ENCODE peak calls at places on chromosomes 16 and 17, in six cellular contexts. One of them, this sample, is unnamed.

GRCh38 chr17:79339311-79339710 is 264.7 kb downstream of the ENGASE start:
- DNase-seq in spleen: no peak
- DNase-seq in SK-N-SH: no peak
- DNase-seq in GDM1: no peak
- DNase-seq in GM10248: no peak
- DNase-seq in activated CD4-positive, alpha-beta memory T cell treated with anti-CD3 and anti-CD28 coated beads, Interleukin-2, amount 10 ng/mL, durations not matched to agents 7 days and 5 days: no peak
- DNase-seq in this sample: no peak

GRCh38 chr16:86298166-86299131 is 211.9 kb upstream of the FOXF1 start:
- DNase-seq in activated CD4-positive, alpha-beta memory T cell treated with anti-CD3 and anti-CD28 coated beads, Interleukin-2, amount 10 ng/mL, durations not matched to agents 7 days and 5 days: no peak
- DNase-seq in spleen: no peak
- DNase-seq in GDM1: no peak
- DNase-seq in SK-N-SH: no peak
- DNase-seq in GM10248: no peak
- DNase-seq in this sample: no peak

GRCh38 chr17:13510062-13510461 is 91.7 kb downstream of the HS3ST3A1 start:
- DNase-seq in SK-N-SH: peak; percentile 67
- DNase-seq in activated CD4-positive, alpha-beta memory T cell treated with anti-CD3 and anti-CD28 coated beads, Interleukin-2, amount 10 ng/mL, durations not matched to agents 7 days and 5 days: no peak
- DNase-seq in GDM1: no peak
- DNase-seq in spleen: no peak
- DNase-seq in GM10248: no peak
- DNase-seq in this sample: no peak

GRCh38 chr17:50919321-50920040 is 53.3 kb upstream of the TOB1 start:
- DNase-seq in SK-N-SH: peak; percentile 99
- DNase-seq in GM10248: peak; percentile 75
- DNase-seq in activated CD4-positive, alpha-beta memory T cell treated with anti-CD3 and anti-CD28 coated beads, Interleukin-2, amount 10 ng/mL, durations not matched to agents 7 days and 5 days: peak; percentile 91
- DNase-seq in GDM1: peak; percentile 35
- DNase-seq in spleen: peak; percentile 89
- DNase-seq in this sample: no peak

GRCh38 chr16:14321542-14321941 is 250.4 kb downstream of the MRTFB start:
- DNase-seq in GDM1: no peak
- DNase-seq in spleen: peak; percentile 9
- DNase-seq in SK-N-SH: peak; percentile 34
- DNase-seq in activated CD4-positive, alpha-beta memory T cell treated with anti-CD3 and anti-CD28 coated beads, Interleukin-2, amount 10 ng/mL, durations not matched to agents 7 days and 5 days: no peak
- DNase-seq in GM10248: no peak
- DNase-seq in this sample: no peak

GRCh38 chr16:76277099-76278030 is at the start of gene CNTNAP4:
- DNase-seq in spleen: no peak
- DNase-seq in GM10248: no peak
- DNase-seq in activated CD4-positive, alpha-beta memory T cell treated with anti-CD3 and anti-CD28 coated beads, Interleukin-2, amount 10 ng/mL, durations not matched to agents 7 days and 5 days: no peak
- DNase-seq in SK-N-SH: peak; percentile 51
- DNase-seq in GDM1: no peak
- DNase-seq in this sample: no peak

GRCh38 chr17:1486802-1487695 is 5.4 kb downstream of the MYO1C start:
- DNase-seq in GDM1: no peak
- DNase-seq in activated CD4-positive, alpha-beta memory T cell treated with anti-CD3 and anti-CD28 coated beads, Interleukin-2, amount 10 ng/mL, durations not matched to agents 7 days and 5 days: peak; percentile 67
- DNase-seq in GM10248: peak; percentile 71
- DNase-seq in SK-N-SH: no peak
- DNase-seq in spleen: peak; percentile 91
- DNase-seq in this sample: no peak

GRCh38 chr17:76524598-76525512 is 12.7 kb downstream of the CYGB start:
- DNase-seq in SK-N-SH: no peak
- DNase-seq in spleen: no peak
- DNase-seq in GDM1: no peak
- DNase-seq in GM10248: no peak
- DNase-seq in activated CD4-positive, alpha-beta memory T cell treated with anti-CD3 and anti-CD28 coated beads, Interleukin-2, amount 10 ng/mL, durations not matched to agents 7 days and 5 days: no peak
- DNase-seq in this sample: no peak

GRCh38 chr17:80751460-80752368 is 207.1 kb downstream of the RPTOR start:
- DNase-seq in SK-N-SH: no peak
- DNase-seq in spleen: no peak
- DNase-seq in GDM1: no peak
- DNase-seq in activated CD4-positive, alpha-beta memory T cell treated with anti-CD3 and anti-CD28 coated beads, Interleukin-2, amount 10 ng/mL, durations not matched to agents 7 days and 5 days: no peak
- DNase-seq in GM10248: no peak
- DNase-seq in this sample: no peak

GRCh38 chr17:78919816-78920516 is 5.2 kb downstream of the TIMP2 start:
- DNase-seq in spleen: no peak
- DNase-seq in GDM1: no peak
- DNase-seq in SK-N-SH: no peak
- DNase-seq in GM10248: no peak
- DNase-seq in activated CD4-positive, alpha-beta memory T cell treated with anti-CD3 and anti-CD28 coated beads, Interleukin-2, amount 10 ng/mL, durations not matched to agents 7 days and 5 days: no peak
- DNase-seq in this sample: no peak

GRCh38 chr17:49851387-49852291 is 3.8 kb upstream of the TAC4 start:
- DNase-seq in GM10248: peak; percentile 69
- DNase-seq in activated CD4-positive, alpha-beta memory T cell treated with anti-CD3 and anti-CD28 coated beads, Interleukin-2, amount 10 ng/mL, durations not matched to agents 7 days and 5 days: peak; percentile 73
- DNase-seq in GDM1: peak; percentile 67
- DNase-seq in SK-N-SH: peak; percentile 92
- DNase-seq in spleen: peak; percentile 91
- DNase-seq in this sample: no peak

GRCh38 chr17:10195090-10195489 is 3.3 kb downstream of the GAS7 start:
- DNase-seq in GM10248: no peak
- DNase-seq in spleen: no peak
- DNase-seq in GDM1: no peak
- DNase-seq in activated CD4-positive, alpha-beta memory T cell treated with anti-CD3 and anti-CD28 coated beads, Interleukin-2, amount 10 ng/mL, durations not matched to agents 7 days and 5 days: no peak
- DNase-seq in SK-N-SH: no peak
- DNase-seq in this sample: no peak

GRCh38 chr16:88866151-88866920 is at the start of gene PABPN1L:
- DNase-seq in spleen: no peak
- DNase-seq in activated CD4-positive, alpha-beta memory T cell treated with anti-CD3 and anti-CD28 coated beads, Interleukin-2, amount 10 ng/mL, durations not matched to agents 7 days and 5 days: no peak
- DNase-seq in GDM1: no peak
- DNase-seq in SK-N-SH: no peak
- DNase-seq in GM10248: no peak
- DNase-seq in this sample: no peak

GRCh38 chr17:10327640-10328039 is 45.2 kb downstream of the MYH13 start:
- DNase-seq in GM10248: peak; percentile 85
- DNase-seq in GDM1: peak; percentile 58
- DNase-seq in activated CD4-positive, alpha-beta memory T cell treated with anti-CD3 and anti-CD28 coated beads, Interleukin-2, amount 10 ng/mL, durations not matched to agents 7 days and 5 days: peak; percentile 70
- DNase-seq in SK-N-SH: peak; percentile 75
- DNase-seq in spleen: peak; percentile 84
- DNase-seq in this sample: no peak

GRCh38 chr16:20884240-20884556 is 16.0 kb downstream of the DCUN1D3 start:
- DNase-seq in activated CD4-positive, alpha-beta memory T cell treated with anti-CD3 and anti-CD28 coated beads, Interleukin-2, amount 10 ng/mL, durations not matched to agents 7 days and 5 days: no peak
- DNase-seq in spleen: no peak
- DNase-seq in SK-N-SH: no peak
- DNase-seq in GDM1: no peak
- DNase-seq in GM10248: no peak
- DNase-seq in this sample: no peak

GRCh38 chr17:13544292-13544691 is 57.4 kb downstream of the HS3ST3A1 start:
- DNase-seq in spleen: no peak
- DNase-seq in GM10248: no peak
- DNase-seq in activated CD4-positive, alpha-beta memory T cell treated with anti-CD3 and anti-CD28 coated beads, Interleukin-2, amount 10 ng/mL, durations not matched to agents 7 days and 5 days: no peak
- DNase-seq in SK-N-SH: no peak
- DNase-seq in GDM1: no peak
- DNase-seq in this sample: no peak

GRCh38 chr17:19003966-19004600 is 481 bp downstream of the FAM83G start:
- DNase-seq in GDM1: no peak
- DNase-seq in SK-N-SH: peak; percentile 54
- DNase-seq in activated CD4-positive, alpha-beta memory T cell treated with anti-CD3 and anti-CD28 coated beads, Interleukin-2, amount 10 ng/mL, durations not matched to agents 7 days and 5 days: peak; percentile 30
- DNase-seq in GM10248: peak; percentile 64
- DNase-seq in spleen: no peak
- DNase-seq in this sample: no peak

GRCh38 chr16:30697264-30698138 is 1.5 kb upstream of the SRCAP start:
- DNase-seq in GDM1: peak; percentile 96
- DNase-seq in GM10248: peak; percentile 95
- DNase-seq in SK-N-SH: peak; percentile 91
- DNase-seq in activated CD4-positive, alpha-beta memory T cell treated with anti-CD3 and anti-CD28 coated beads, Interleukin-2, amount 10 ng/mL, durations not matched to agents 7 days and 5 days: no peak
- DNase-seq in spleen: peak; percentile 8
- DNase-seq in this sample: peak; percentile 100

GRCh38 chr16:10950393-10950792 is 6.0 kb downstream of the CLEC16A start:
- DNase-seq in spleen: no peak
- DNase-seq in activated CD4-positive, alpha-beta memory T cell treated with anti-CD3 and anti-CD28 coated beads, Interleukin-2, amount 10 ng/mL, durations not matched to agents 7 days and 5 days: no peak
- DNase-seq in SK-N-SH: no peak
- DNase-seq in GM10248: no peak
- DNase-seq in GDM1: no peak
- DNase-seq in this sample: no peak

GRCh38 chr17:78252111-78252634 is 20.7 kb downstream of the TMEM235 start:
- DNase-seq in GDM1: no peak
- DNase-seq in GM10248: peak; percentile 59
- DNase-seq in activated CD4-positive, alpha-beta memory T cell treated with anti-CD3 and anti-CD28 coated beads, Interleukin-2, amount 10 ng/mL, durations not matched to agents 7 days and 5 days: peak; percentile 66
- DNase-seq in spleen: peak; percentile 92
- DNase-seq in SK-N-SH: no peak
- DNase-seq in this sample: peak; percentile 80

GRCh38 chr17:7438050-7438614 is 1.2 kb upstream of the FGF11 start:
- DNase-seq in activated CD4-positive, alpha-beta memory T cell treated with anti-CD3 and anti-CD28 coated beads, Interleukin-2, amount 10 ng/mL, durations not matched to agents 7 days and 5 days: peak; percentile 59
- DNase-seq in spleen: peak; percentile 96
- DNase-seq in GDM1: no peak
- DNase-seq in GM10248: peak; percentile 52
- DNase-seq in SK-N-SH: no peak
- DNase-seq in this sample: no peak